ENCODE peak calls at places on chromosome 11, in six cellular contexts. D, H, X, O, F and K are unnamed samples.

GRCh38 chr11:93099811-93100210 is 98.0 kb downstream of the SLC36A4 start:
- DNase-seq in X (no peak), F (no peak), H (no peak), D (no peak), O (no peak), K (no peak)

GRCh38 chr11:121596195-121597145 is 143.7 kb upstream of the SORL1-AS1 start:
- DNase-seq in F (no peak), D (no peak), O (no peak), X (no peak), H (no peak), K (no peak)

GRCh38 chr11:35041070-35041554 is 97.9 kb upstream of the CD44 start:
- DNase-seq in H (no peak), X (no peak), D (no peak), F (no peak), O (no peak), K (no peak)

GRCh38 chr11:129750343-129751292 is 65.0 kb upstream of the TMEM45B start:
- DNase-seq in F (peak; percentile 11), D (peak; percentile 83), X (peak; percentile 80), H (peak; percentile 74), O (no peak), K (peak; percentile 42)

GRCh38 chr11:130404727-130405126 is 23.7 kb downstream of the ADAMTS8 start:
- DNase-seq in O (no peak), H (no peak), F (no peak), X (no peak), D (no peak), K (no peak)

GRCh38 chr11:61636676-61637075 is 43.5 kb upstream of the DAGLA start:
- DNase-seq in F (no peak), X (no peak), D (no peak), H (no peak), O (no peak), K (no peak)

GRCh38 chr11:15819679-15820286 is 536.6 kb downstream of the SOX6 start:
- DNase-seq in D (peak; percentile 72), H (peak; percentile 84), X (peak; percentile 55), O (no peak), F (no peak), K (peak; percentile 37)

GRCh38 chr11:13884159-13884799 is 78.2 kb upstream of the SPON1 start:
- DNase-seq in D (no peak), X (no peak), H (no peak), F (no peak), O (no peak), K (no peak)

GRCh38 chr11:91932151-91932821 is 292.3 kb upstream of the FAT3 start:
- DNase-seq in H (no peak), X (no peak), D (no peak), O (no peak), F (no peak), K (no peak)

GRCh38 chr11:6609502-6610015 is 2.5 kb downstream of the TAF10 start:
- DNase-seq in X (no peak), H (no peak), O (no peak), D (no peak), F (no peak), K (no peak)

GRCh38 chr11:18080451-18080850 is 25.4 kb downstream of the SAAL1 start:
- DNase-seq in F (no peak), O (no peak), D (no peak), X (no peak), H (no peak), K (no peak)

GRCh38 chr11:70271635-70271953 is 1.1 kb downstream of the PPFIA1 start:
- DNase-seq in X (no peak), O (no peak), F (no peak), D (no peak), H (no peak), K (no peak)

GRCh38 chr11:2778630-2779498 is 79.1 kb upstream of the KCNQ1OT1 start:
- DNase-seq in O (no peak), D (peak; percentile 67), F (peak; percentile 4), H (peak; percentile 85), X (peak; percentile 16), K (peak; percentile 2)

GRCh38 chr11:34266090-34266912 is 91.5 kb downstream of the ABTB2 start:
- DNase-seq in D (no peak), O (no peak), X (no peak), H (no peak), F (peak; percentile 13), K (no peak)

GRCh38 chr11:134033696-134034491 is 35.0 kb upstream of the JAM3 start:
- DNase-seq in X (peak; percentile 95), D (peak; percentile 82), F (no peak), H (peak; percentile 82), O (peak; percentile 88), K (peak; percentile 42)

GRCh38 chr11:62324738-62325556 is 12.3 kb upstream of the ASRGL1 start:
- DNase-seq in F (no peak), X (peak; percentile 55), O (no peak), H (peak; percentile 52), D (peak; percentile 84), K (no peak)

GRCh38 chr11:1391165-1392010 is 1.7 kb downstream of the BRSK2 start:
- DNase-seq in F (no peak), D (peak; percentile 61), O (no peak), X (peak; percentile 35), H (no peak), K (no peak)